ENCODE peak calls at places on chromosomes 4 and X, in six cellular contexts. One of them, this sample, is unnamed.

GRCh38 chrX:39175418-39176057 is 374.3 kb downstream of the MID1IP1 start:
- DNase-seq in stomach: no peak
- DNase-seq in mesothelial cell of epicardium: no peak
- DNase-seq in left ventricle myocardium inferior: no peak
- DNase-seq in activated CD8-positive, alpha-beta T cell treated with anti-CD3 and anti-CD28 coated beads for 36 hours: no peak
- DNase-seq in esophagus muscularis mucosa: no peak
- DNase-seq in this sample: no peak

GRCh38 chrX:45757272-45757671 is 556.6 kb upstream of the DIPK2B start:
- DNase-seq in esophagus muscularis mucosa: no peak
- DNase-seq in stomach: no peak
- DNase-seq in left ventricle myocardium inferior: no peak
- DNase-seq in activated CD8-positive, alpha-beta T cell treated with anti-CD3 and anti-CD28 coated beads for 36 hours: no peak
- DNase-seq in mesothelial cell of epicardium: no peak
- DNase-seq in this sample: no peak

GRCh38 chr4:47704693-47705325 is 133.1 kb downstream of the CORIN start:
- DNase-seq in activated CD8-positive, alpha-beta T cell treated with anti-CD3 and anti-CD28 coated beads for 36 hours: peak
- DNase-seq in mesothelial cell of epicardium: peak
- DNase-seq in esophagus muscularis mucosa: no peak
- DNase-seq in left ventricle myocardium inferior: peak
- DNase-seq in stomach: peak
- DNase-seq in this sample: no peak

GRCh38 chr4:57034571-57034970 is 55.9 kb downstream of the POLR2B start:
- DNase-seq in left ventricle myocardium inferior: no peak
- DNase-seq in esophagus muscularis mucosa: no peak
- DNase-seq in mesothelial cell of epicardium: no peak
- DNase-seq in activated CD8-positive, alpha-beta T cell treated with anti-CD3 and anti-CD28 coated beads for 36 hours: no peak
- DNase-seq in stomach: no peak
- DNase-seq in this sample: no peak

GRCh38 chrX:115563633-115564182 is 2.7 kb downstream of the PLS3 start:
- DNase-seq in activated CD8-positive, alpha-beta T cell treated with anti-CD3 and anti-CD28 coated beads for 36 hours: no peak
- DNase-seq in esophagus muscularis mucosa: no peak
- DNase-seq in stomach: no peak
- DNase-seq in mesothelial cell of epicardium: no peak
- DNase-seq in left ventricle myocardium inferior: no peak
- DNase-seq in this sample: no peak

GRCh38 chr4:858136-858535 is 32.2 kb upstream of the CPLX1 start:
- DNase-seq in stomach: no peak
- DNase-seq in esophagus muscularis mucosa: no peak
- DNase-seq in mesothelial cell of epicardium: no peak
- DNase-seq in activated CD8-positive, alpha-beta T cell treated with anti-CD3 and anti-CD28 coated beads for 36 hours: no peak
- DNase-seq in left ventricle myocardium inferior: no peak
- DNase-seq in this sample: no peak

GRCh38 chr4:128471576-128471975 is 184.0 kb upstream of the PGRMC2 start:
- DNase-seq in activated CD8-positive, alpha-beta T cell treated with anti-CD3 and anti-CD28 coated beads for 36 hours: no peak
- DNase-seq in left ventricle myocardium inferior: no peak
- DNase-seq in stomach: no peak
- DNase-seq in esophagus muscularis mucosa: no peak
- DNase-seq in mesothelial cell of epicardium: no peak
- DNase-seq in this sample: no peak

GRCh38 chr4:155099231-155099630 is 109.2 kb upstream of the NPY2R start:
- DNase-seq in left ventricle myocardium inferior: no peak
- DNase-seq in esophagus muscularis mucosa: no peak
- DNase-seq in stomach: no peak
- DNase-seq in activated CD8-positive, alpha-beta T cell treated with anti-CD3 and anti-CD28 coated beads for 36 hours: no peak
- DNase-seq in mesothelial cell of epicardium: no peak
- DNase-seq in this sample: no peak

GRCh38 chr4:29571322-29571721 is 1148.8 kb upstream of the PCDH7 start:
- DNase-seq in stomach: no peak
- DNase-seq in mesothelial cell of epicardium: no peak
- DNase-seq in activated CD8-positive, alpha-beta T cell treated with anti-CD3 and anti-CD28 coated beads for 36 hours: no peak
- DNase-seq in esophagus muscularis mucosa: no peak
- DNase-seq in left ventricle myocardium inferior: no peak
- DNase-seq in this sample: no peak

GRCh38 chr4:98363431-98363830 is 102.2 kb downstream of the RAP1GDS1 start:
- DNase-seq in esophagus muscularis mucosa: no peak
- DNase-seq in activated CD8-positive, alpha-beta T cell treated with anti-CD3 and anti-CD28 coated beads for 36 hours: no peak
- DNase-seq in stomach: no peak
- DNase-seq in mesothelial cell of epicardium: no peak
- DNase-seq in left ventricle myocardium inferior: no peak
- DNase-seq in this sample: no peak

GRCh38 chr4:98358630-98359248 is 97.6 kb downstream of the RAP1GDS1 start:
- DNase-seq in left ventricle myocardium inferior: no peak
- DNase-seq in mesothelial cell of epicardium: no peak
- DNase-seq in activated CD8-positive, alpha-beta T cell treated with anti-CD3 and anti-CD28 coated beads for 36 hours: no peak
- DNase-seq in stomach: no peak
- DNase-seq in esophagus muscularis mucosa: no peak
- DNase-seq in this sample: no peak

DNA sequence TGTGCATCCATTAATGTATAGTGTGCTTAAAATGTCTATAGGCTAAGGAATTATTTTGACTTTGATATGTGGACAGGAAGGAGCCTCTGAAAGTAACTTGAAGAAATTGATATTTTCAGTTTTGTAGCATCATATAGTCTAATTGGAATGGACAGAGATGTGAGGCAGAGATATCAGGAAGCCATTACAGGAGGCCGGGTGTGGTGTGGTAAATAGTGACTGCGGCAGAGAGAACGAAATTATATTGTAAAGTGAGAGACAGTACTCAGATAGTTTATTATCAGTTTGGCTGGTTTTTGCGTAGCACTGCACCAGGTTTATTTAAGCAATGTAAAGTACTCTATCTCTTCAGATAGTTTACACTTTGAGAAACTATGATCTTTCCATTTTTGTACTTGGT is 98.5 kb downstream of the RAP1GDS1 start:
- DNase-seq in activated CD8-positive, alpha-beta T cell treated with anti-CD3 and anti-CD28 coated beads for 36 hours: no peak
- DNase-seq in stomach: no peak
- DNase-seq in esophagus muscularis mucosa: no peak
- DNase-seq in left ventricle myocardium inferior: no peak
- DNase-seq in mesothelial cell of epicardium: no peak
- DNase-seq in this sample: no peak
- TF ChIP-seq CTCF in activated CD8-positive, alpha-beta T cell treated with anti-CD3 and anti-CD28 coated beads for 36 hours: no peak
- TF ChIP-seq CTCF in stomach: no peak
- TF ChIP-seq CTCF in esophagus muscularis mucosa: no peak
- TF ChIP-seq CTCF in left ventricle myocardium inferior: no peak
- TF ChIP-seq CTCF in mesothelial cell of epicardium: no peak
- TF ChIP-seq CTCF in this sample: no peak

DNA sequence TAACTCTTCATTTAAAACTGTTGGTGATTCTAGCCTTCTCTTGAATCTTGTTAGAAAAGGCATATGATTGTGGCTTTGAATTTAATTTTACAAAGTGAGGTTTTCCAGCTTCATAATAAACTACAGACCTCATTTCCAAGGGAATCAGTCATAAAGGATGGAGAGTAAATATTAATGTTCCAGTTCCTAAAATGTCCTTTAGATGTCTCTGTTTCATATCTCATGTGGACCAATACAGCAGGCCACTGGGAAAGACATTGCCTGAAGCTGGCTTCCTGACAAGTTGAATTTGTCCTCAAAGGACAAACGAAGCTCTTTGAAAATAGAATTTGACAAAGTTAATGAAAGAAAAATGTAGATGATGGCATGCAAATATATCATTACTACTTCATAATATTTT is 125.4 kb downstream of the ZNF330 start:
- DNase-seq in left ventricle myocardium inferior: no peak
- DNase-seq in esophagus muscularis mucosa: no peak
- DNase-seq in activated CD8-positive, alpha-beta T cell treated with anti-CD3 and anti-CD28 coated beads for 36 hours: no peak
- DNase-seq in mesothelial cell of epicardium: no peak
- DNase-seq in stomach: no peak
- DNase-seq in this sample: no peak
- TF ChIP-seq CTCF in left ventricle myocardium inferior: peak
- TF ChIP-seq CTCF in esophagus muscularis mucosa: peak
- TF ChIP-seq CTCF in activated CD8-positive, alpha-beta T cell treated with anti-CD3 and anti-CD28 coated beads for 36 hours: peak
- TF ChIP-seq CTCF in mesothelial cell of epicardium: no peak
- TF ChIP-seq CTCF in stomach: no peak
- TF ChIP-seq CTCF in this sample: peak

DNA sequence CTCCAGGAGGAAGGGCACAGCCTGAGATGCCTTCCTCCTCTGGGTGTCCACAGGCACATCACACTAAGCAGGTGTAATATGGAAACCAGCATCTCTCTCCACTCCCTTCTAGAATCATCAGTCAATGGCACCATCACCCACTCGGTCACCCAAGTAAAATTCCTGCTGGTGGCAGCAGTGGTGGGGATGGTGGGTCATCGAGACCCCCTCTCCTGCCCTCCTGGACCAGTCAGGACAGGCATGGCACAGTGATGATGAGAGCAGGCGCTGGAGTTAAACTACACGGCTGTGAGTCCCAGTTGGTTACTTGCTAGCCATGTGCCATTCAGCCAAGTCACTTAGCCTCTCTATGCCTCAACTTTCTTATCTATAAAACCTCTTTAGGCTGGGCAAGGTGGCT is 42.5 kb downstream of the SCD5 start:
- DNase-seq in esophagus muscularis mucosa: no peak
- DNase-seq in mesothelial cell of epicardium: no peak
- DNase-seq in stomach: no peak
- DNase-seq in left ventricle myocardium inferior: no peak
- DNase-seq in activated CD8-positive, alpha-beta T cell treated with anti-CD3 and anti-CD28 coated beads for 36 hours: no peak
- DNase-seq in this sample: no peak
- TF ChIP-seq CTCF in esophagus muscularis mucosa: no peak
- TF ChIP-seq CTCF in mesothelial cell of epicardium: no peak
- TF ChIP-seq CTCF in stomach: no peak
- TF ChIP-seq CTCF in left ventricle myocardium inferior: no peak
- TF ChIP-seq CTCF in activated CD8-positive, alpha-beta T cell treated with anti-CD3 and anti-CD28 coated beads for 36 hours: no peak
- TF ChIP-seq CTCF in this sample: no peak

GRCh38 chr4:4658051-4658450 is 116.2 kb upstream of the STX18 start:
- DNase-seq in mesothelial cell of epicardium: no peak
- DNase-seq in left ventricle myocardium inferior: no peak
- DNase-seq in activated CD8-positive, alpha-beta T cell treated with anti-CD3 and anti-CD28 coated beads for 36 hours: no peak
- DNase-seq in stomach: no peak
- DNase-seq in esophagus muscularis mucosa: no peak
- DNase-seq in this sample: no peak

GRCh38 chr4:4662230-4662629 is 120.4 kb upstream of the STX18 start:
- DNase-seq in esophagus muscularis mucosa: no peak
- DNase-seq in left ventricle myocardium inferior: no peak
- DNase-seq in activated CD8-positive, alpha-beta T cell treated with anti-CD3 and anti-CD28 coated beads for 36 hours: no peak
- DNase-seq in stomach: no peak
- DNase-seq in mesothelial cell of epicardium: no peak
- DNase-seq in this sample: no peak

GRCh38 chr4:4663028-4663427 is 121.2 kb upstream of the STX18 start:
- DNase-seq in mesothelial cell of epicardium: no peak
- DNase-seq in left ventricle myocardium inferior: no peak
- DNase-seq in esophagus muscularis mucosa: no peak
- DNase-seq in activated CD8-positive, alpha-beta T cell treated with anti-CD3 and anti-CD28 coated beads for 36 hours: no peak
- DNase-seq in stomach: no peak
- DNase-seq in this sample: no peak

GRCh38 chr4:4656977-4657376 is 115.1 kb upstream of the STX18 start:
- DNase-seq in stomach: no peak
- DNase-seq in activated CD8-positive, alpha-beta T cell treated with anti-CD3 and anti-CD28 coated beads for 36 hours: no peak
- DNase-seq in left ventricle myocardium inferior: no peak
- DNase-seq in mesothelial cell of epicardium: no peak
- DNase-seq in esophagus muscularis mucosa: no peak
- DNase-seq in this sample: no peak

DNA sequence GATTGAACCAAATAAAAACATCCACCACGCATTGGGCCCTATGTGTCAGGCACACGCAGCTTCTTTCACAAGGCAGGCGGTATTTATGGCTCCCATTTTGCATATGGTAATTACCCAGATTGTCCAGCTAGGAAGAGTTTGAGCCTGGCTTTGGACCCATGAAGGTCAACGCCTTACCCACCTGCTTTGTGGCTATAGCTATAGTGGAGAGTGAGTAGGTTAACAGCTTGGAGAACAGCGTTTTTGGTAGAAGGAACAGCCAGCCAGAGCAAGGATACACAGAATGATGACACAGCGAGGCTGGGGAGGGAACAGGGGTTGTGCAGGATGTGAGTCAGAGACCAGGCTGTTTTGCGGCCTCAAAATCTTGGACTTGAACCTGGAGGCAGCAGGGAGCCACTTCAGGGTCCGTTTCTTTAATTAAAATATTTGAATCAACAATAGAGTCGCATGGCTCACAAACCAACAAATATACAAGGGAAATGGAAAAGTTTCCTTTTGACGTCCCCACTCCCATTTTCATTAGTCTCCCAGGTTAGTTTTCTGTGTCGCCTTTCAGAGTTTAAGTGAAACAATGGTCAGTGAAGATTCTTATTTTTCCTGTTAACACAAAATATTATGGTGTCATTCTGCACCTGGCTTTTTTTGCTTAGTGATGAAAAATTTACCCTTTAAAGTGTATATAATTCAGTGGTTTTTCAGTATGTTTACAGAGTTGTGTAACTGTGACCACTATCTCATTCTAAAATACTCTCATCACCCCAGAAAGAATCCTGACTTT is 118.2 kb upstream of the STX18 start:
- DNase-seq in esophagus muscularis mucosa: no peak
- DNase-seq in mesothelial cell of epicardium: no peak
- DNase-seq in activated CD8-positive, alpha-beta T cell treated with anti-CD3 and anti-CD28 coated beads for 36 hours: no peak
- DNase-seq in stomach: no peak
- DNase-seq in left ventricle myocardium inferior: no peak
- DNase-seq in this sample: no peak
- TF ChIP-seq CTCF in esophagus muscularis mucosa: no peak
- TF ChIP-seq CTCF in mesothelial cell of epicardium: no peak
- TF ChIP-seq CTCF in activated CD8-positive, alpha-beta T cell treated with anti-CD3 and anti-CD28 coated beads for 36 hours: no peak
- TF ChIP-seq CTCF in stomach: no peak
- TF ChIP-seq CTCF in left ventricle myocardium inferior: no peak
- TF ChIP-seq CTCF in this sample: no peak

DNA sequence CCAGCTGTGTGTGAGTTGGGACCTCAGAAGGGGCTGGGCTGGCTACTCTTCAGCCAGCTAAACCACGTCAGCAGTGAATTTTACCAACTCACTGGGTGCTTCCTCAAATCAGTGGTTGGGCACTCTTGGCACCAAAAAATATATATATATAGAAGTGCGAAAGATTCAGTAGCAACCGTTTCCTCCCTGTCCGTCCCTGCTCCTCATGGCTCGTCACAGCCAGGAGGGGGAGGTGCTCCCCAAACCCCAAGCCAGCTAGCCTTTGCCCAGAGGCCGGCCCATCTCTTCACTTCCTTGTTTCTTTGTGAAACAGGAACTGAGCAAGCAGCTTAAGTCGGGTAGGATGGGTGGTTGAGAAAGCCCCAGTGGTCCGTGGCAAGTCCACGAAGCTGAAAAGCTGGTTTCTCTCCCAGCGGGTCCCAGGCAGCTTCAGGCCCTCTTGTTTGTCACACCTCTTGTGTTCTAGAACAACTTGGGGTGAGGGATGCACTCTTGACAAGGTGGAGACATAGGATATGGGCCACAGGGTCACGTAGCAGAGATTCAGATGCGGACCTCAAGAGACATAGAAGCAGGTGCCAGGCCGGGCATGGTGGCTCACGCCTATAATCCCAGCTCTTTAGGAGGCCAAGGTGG is 6.8 kb upstream of the SASH3 start:
- DNase-seq in left ventricle myocardium inferior: peak
- DNase-seq in activated CD8-positive, alpha-beta T cell treated with anti-CD3 and anti-CD28 coated beads for 36 hours: peak
- DNase-seq in esophagus muscularis mucosa: no peak
- DNase-seq in mesothelial cell of epicardium: no peak
- DNase-seq in stomach: peak
- DNase-seq in this sample: no peak
- TF ChIP-seq CTCF in left ventricle myocardium inferior: no peak
- TF ChIP-seq CTCF in activated CD8-positive, alpha-beta T cell treated with anti-CD3 and anti-CD28 coated beads for 36 hours: no peak
- TF ChIP-seq CTCF in esophagus muscularis mucosa: no peak
- TF ChIP-seq CTCF in mesothelial cell of epicardium: no peak
- TF ChIP-seq CTCF in stomach: no peak
- TF ChIP-seq CTCF in this sample: no peak

GRCh38 chr4:86898562-86898961 is 6.3 kb upstream of the C4orf36 start:
- DNase-seq in stomach: no peak
- DNase-seq in activated CD8-positive, alpha-beta T cell treated with anti-CD3 and anti-CD28 coated beads for 36 hours: no peak
- DNase-seq in esophagus muscularis mucosa: no peak
- DNase-seq in left ventricle myocardium inferior: no peak
- DNase-seq in mesothelial cell of epicardium: no peak
- DNase-seq in this sample: no peak
- TF ChIP-seq CTCF in stomach: no peak
- TF ChIP-seq CTCF in activated CD8-positive, alpha-beta T cell treated with anti-CD3 and anti-CD28 coated beads for 36 hours: no peak
- TF ChIP-seq CTCF in esophagus muscularis mucosa: no peak
- TF ChIP-seq CTCF in left ventricle myocardium inferior: peak
- TF ChIP-seq CTCF in mesothelial cell of epicardium: no peak
- TF ChIP-seq CTCF in this sample: peak

This sample was measured in osteocyte.